ENCODE peak calls at places on chromosomes 3 and 15, in five cellular contexts. One of them, this sample, is unnamed.

GRCh38 chr15:30670056-30670455 is 44.1 kb downstream of the ARHGAP11B start:
- DNase-seq in cerebellum: no peak
- DNase-seq in head of caudate nucleus: no peak
- DNase-seq in T-cell: no peak
- DNase-seq in NCI-H748 treated with DMSO at 0.1 percent for 48 hours: no peak
- DNase-seq in this sample: no peak

GRCh38 chr15:76951161-76951714 is 19.7 kb downstream of the RCN2 start:
- DNase-seq in cerebellum: no peak
- DNase-seq in head of caudate nucleus: no peak
- DNase-seq in T-cell: no peak
- DNase-seq in NCI-H748 treated with DMSO at 0.1 percent for 48 hours: no peak
- DNase-seq in this sample: no peak

GRCh38 chr3:160739079-160739478 is 17.0 kb upstream of the PPM1L start:
- DNase-seq in cerebellum: no peak
- DNase-seq in head of caudate nucleus: no peak
- DNase-seq in T-cell: no peak
- DNase-seq in NCI-H748 treated with DMSO at 0.1 percent for 48 hours: no peak
- DNase-seq in this sample: no peak

GRCh38 chr15:23690450-23690852 is 3.3 kb upstream of the NDN start:
- DNase-seq in cerebellum: peak
- DNase-seq in head of caudate nucleus: peak
- DNase-seq in T-cell: no peak
- DNase-seq in NCI-H748 treated with DMSO at 0.1 percent for 48 hours: no peak
- DNase-seq in this sample: no peak

GRCh38 chr3:26562324-26562723 is 60.2 kb upstream of the LRRC3B start:
- DNase-seq in cerebellum: no peak
- DNase-seq in head of caudate nucleus: no peak
- DNase-seq in T-cell: no peak
- DNase-seq in NCI-H748 treated with DMSO at 0.1 percent for 48 hours: no peak
- DNase-seq in this sample: no peak

GRCh38 chr3:38006445-38006995 is 15.9 kb downstream of the VILL start:
- DNase-seq in cerebellum: no peak
- DNase-seq in head of caudate nucleus: no peak
- DNase-seq in T-cell: no peak
- DNase-seq in NCI-H748 treated with DMSO at 0.1 percent for 48 hours: no peak
- DNase-seq in this sample: no peak

GRCh38 chr3:11944052-11944673 is 60.0 kb upstream of the SYN2 start:
- DNase-seq in cerebellum: peak
- DNase-seq in head of caudate nucleus: no peak
- DNase-seq in T-cell: no peak
- DNase-seq in NCI-H748 treated with DMSO at 0.1 percent for 48 hours: peak
- DNase-seq in this sample: no peak

GRCh38 chr3:16873872-16874271 is 10.9 kb upstream of the PLCL2 start:
- DNase-seq in cerebellum: no peak
- DNase-seq in head of caudate nucleus: no peak
- DNase-seq in T-cell: no peak
- DNase-seq in NCI-H748 treated with DMSO at 0.1 percent for 48 hours: no peak
- DNase-seq in this sample: no peak

GRCh38 chr3:102354818-102355515 is 79.8 kb upstream of the ZPLD1 start:
- DNase-seq in cerebellum: no peak
- DNase-seq in head of caudate nucleus: no peak
- DNase-seq in T-cell: no peak
- DNase-seq in NCI-H748 treated with DMSO at 0.1 percent for 48 hours: no peak
- DNase-seq in this sample: no peak

GRCh38 chr15:69014454-69014853 is at the start of gene NOX5:
- DNase-seq in cerebellum: no peak
- DNase-seq in head of caudate nucleus: no peak
- DNase-seq in T-cell: no peak
- DNase-seq in NCI-H748 treated with DMSO at 0.1 percent for 48 hours: no peak
- DNase-seq in this sample: no peak

This sample was measured in effector memory CD8-positive, alpha-beta T cell.